ENCODE peak calls at places on chromosomes 16 and 17, in six cellular contexts. J is left colon, U is EH, W is GM03348, Y is OCI-LY7, L is PC-9. H is an unnamed sample.

GRCh38 chr17:74325743-74326379 is at the start of gene KIF19:
- DNase-seq in W (peak; percentile 54), Y (no peak), L (no peak), U (no peak), J (peak; percentile 60), H (no peak)

GRCh38 chr17:30244853-30245385 is 9.4 kb upstream of the SLC6A4 start:
- DNase-seq in J (no peak), W (peak; percentile 39), L (no peak), Y (no peak), U (peak; percentile 93), H (peak; percentile 91)

GRCh38 chr16:65312795-65313194 is 190.9 kb upstream of the CDH11 start:
- DNase-seq in J (no peak), L (no peak), U (peak; percentile 95), Y (no peak), W (peak; percentile 25), H (peak; percentile 87)

GRCh38 chr16:25006504-25007055 is 8.6 kb downstream of the ARHGAP17 start:
- DNase-seq in U (peak; percentile 92), L (peak; percentile 64), J (no peak), Y (no peak), W (peak; percentile 27), H (peak; percentile 92)

GRCh38 chr17:2688351-2689342 is 22.9 kb downstream of the CLUH start:
- DNase-seq in J (no peak), L (no peak), W (peak; percentile 11), U (peak; percentile 13), Y (no peak), H (no peak)

GRCh38 chr17:35167666-35168065 is 20.0 kb downstream of the UNC45B start:
- DNase-seq in U (peak; percentile 57), Y (no peak), W (no peak), L (no peak), J (no peak), H (peak; percentile 47)

GRCh38 chr16:85573045-85573695 is 40.0 kb upstream of the GSE1 start:
- DNase-seq in J (no peak), L (no peak), W (no peak), U (no peak), Y (no peak), H (no peak)

GRCh38 chr17:67260051-67260987 is 15.3 kb upstream of the HELZ start:
- DNase-seq in W (peak; percentile 61), Y (no peak), U (peak; percentile 73), L (no peak), J (no peak), H (peak; percentile 61)

H was measured in EL.